ENCODE peak calls at places on chromosomes 7 and 10, in five cellular contexts. One of them, this sample, is unnamed.

GRCh38 chr10:47058961-47059391 is 147.7 kb downstream of the PTPN20 start:
- DNase-seq in OCI-LY7: no peak
- DNase-seq in skeletal muscle cell: no peak
- DNase-seq in upper lobe of right lung: no peak
- DNase-seq in CD4-positive, CD25-positive, alpha-beta regulatory T cell: no peak
- DNase-seq in this sample: no peak

GRCh38 chr7:116630932-116631449 is 41.0 kb upstream of the MET start:
- DNase-seq in OCI-LY7: no peak
- DNase-seq in skeletal muscle cell: peak; percentile 88
- DNase-seq in upper lobe of right lung: peak; percentile 79
- DNase-seq in CD4-positive, CD25-positive, alpha-beta regulatory T cell: no peak
- DNase-seq in this sample: no peak

GRCh38 chr7:24864214-24864817 is 107.1 kb upstream of the GSDME start:
- DNase-seq in OCI-LY7: no peak
- DNase-seq in CD4-positive, CD25-positive, alpha-beta regulatory T cell: no peak
- DNase-seq in skeletal muscle cell: no peak
- DNase-seq in upper lobe of right lung: no peak
- DNase-seq in this sample: no peak

GRCh38 chr10:75565286-75566251 is 134.1 kb downstream of the LRMDA start:
- DNase-seq in skeletal muscle cell: no peak
- DNase-seq in OCI-LY7: no peak
- DNase-seq in upper lobe of right lung: no peak
- DNase-seq in CD4-positive, CD25-positive, alpha-beta regulatory T cell: no peak
- DNase-seq in this sample: no peak

GRCh38 chr7:158285383-158285770 is 302.2 kb downstream of the PTPRN2 start:
- DNase-seq in OCI-LY7: no peak
- DNase-seq in upper lobe of right lung: peak; percentile 35
- DNase-seq in skeletal muscle cell: no peak
- DNase-seq in CD4-positive, CD25-positive, alpha-beta regulatory T cell: no peak
- DNase-seq in this sample: no peak

GRCh38 chr7:102289051-102289450 is 2.4 kb downstream of the SH2B2 start:
- DNase-seq in CD4-positive, CD25-positive, alpha-beta regulatory T cell: no peak
- DNase-seq in skeletal muscle cell: no peak
- DNase-seq in upper lobe of right lung: no peak
- DNase-seq in OCI-LY7: peak; percentile 80
- DNase-seq in this sample: no peak

GRCh38 chr7:31875424-31875823 is 188.4 kb downstream of the PPP1R17 start:
- DNase-seq in skeletal muscle cell: no peak
- DNase-seq in CD4-positive, CD25-positive, alpha-beta regulatory T cell: no peak
- DNase-seq in OCI-LY7: no peak
- DNase-seq in upper lobe of right lung: no peak
- DNase-seq in this sample: no peak

GRCh38 chr10:132158122-132158741 is 28.5 kb upstream of the DPYSL4 start:
- DNase-seq in upper lobe of right lung: no peak
- DNase-seq in CD4-positive, CD25-positive, alpha-beta regulatory T cell: peak; percentile 59
- DNase-seq in OCI-LY7: peak; percentile 81
- DNase-seq in skeletal muscle cell: no peak
- DNase-seq in this sample: peak; percentile 51

GRCh38 chr7:101676062-101676461 is 47.0 kb upstream of the MYL10 start:
- DNase-seq in OCI-LY7: no peak
- DNase-seq in upper lobe of right lung: no peak
- DNase-seq in CD4-positive, CD25-positive, alpha-beta regulatory T cell: no peak
- DNase-seq in skeletal muscle cell: no peak
- DNase-seq in this sample: no peak

GRCh38 chr10:99531026-99531695 is 1.6 kb upstream of the NKX2-3 start:
- DNase-seq in upper lobe of right lung: no peak
- DNase-seq in OCI-LY7: no peak
- DNase-seq in skeletal muscle cell: no peak
- DNase-seq in CD4-positive, CD25-positive, alpha-beta regulatory T cell: no peak
- DNase-seq in this sample: no peak

GRCh38 chr7:33196194-33196593 is 66.8 kb downstream of the BBS9 start:
- DNase-seq in CD4-positive, CD25-positive, alpha-beta regulatory T cell: no peak
- DNase-seq in OCI-LY7: no peak
- DNase-seq in skeletal muscle cell: peak; percentile 34
- DNase-seq in upper lobe of right lung: no peak
- DNase-seq in this sample: no peak

GRCh38 chr7:26305048-26305868 is 13.6 kb downstream of the SNX10 start:
- DNase-seq in CD4-positive, CD25-positive, alpha-beta regulatory T cell: no peak
- DNase-seq in OCI-LY7: peak; percentile 53
- DNase-seq in skeletal muscle cell: no peak
- DNase-seq in upper lobe of right lung: no peak
- DNase-seq in this sample: no peak

GRCh38 chr7:31002256-31002655 is 38.5 kb downstream of the GHRHR start:
- DNase-seq in skeletal muscle cell: no peak
- DNase-seq in CD4-positive, CD25-positive, alpha-beta regulatory T cell: no peak
- DNase-seq in upper lobe of right lung: no peak
- DNase-seq in OCI-LY7: no peak
- DNase-seq in this sample: no peak

GRCh38 chr10:49076319-49076718 is 39.0 kb downstream of the VSTM4 start:
- DNase-seq in OCI-LY7: no peak
- DNase-seq in upper lobe of right lung: no peak
- DNase-seq in CD4-positive, CD25-positive, alpha-beta regulatory T cell: no peak
- DNase-seq in skeletal muscle cell: no peak
- DNase-seq in this sample: no peak

GRCh38 chr7:149071641-149072437 is 18.7 kb downstream of the ZNF786 start:
- DNase-seq in upper lobe of right lung: no peak
- DNase-seq in CD4-positive, CD25-positive, alpha-beta regulatory T cell: peak; percentile 60
- DNase-seq in OCI-LY7: no peak
- DNase-seq in skeletal muscle cell: no peak
- DNase-seq in this sample: peak; percentile 75

GRCh38 chr10:44203535-44203934 is 181.4 kb downstream of the CXCL12 start:
- DNase-seq in CD4-positive, CD25-positive, alpha-beta regulatory T cell: no peak
- DNase-seq in skeletal muscle cell: no peak
- DNase-seq in upper lobe of right lung: no peak
- DNase-seq in OCI-LY7: no peak
- DNase-seq in this sample: no peak

GRCh38 chr10:132120734-132121510 is 55.2 kb downstream of the JAKMIP3 start:
- DNase-seq in upper lobe of right lung: no peak
- DNase-seq in OCI-LY7: no peak
- DNase-seq in CD4-positive, CD25-positive, alpha-beta regulatory T cell: no peak
- DNase-seq in skeletal muscle cell: no peak
- DNase-seq in this sample: no peak

GRCh38 chr10:97328646-97329453 is 5.7 kb downstream of the FRAT2 start:
- DNase-seq in skeletal muscle cell: no peak
- DNase-seq in OCI-LY7: no peak
- DNase-seq in CD4-positive, CD25-positive, alpha-beta regulatory T cell: no peak
- DNase-seq in upper lobe of right lung: no peak
- DNase-seq in this sample: no peak
- H3K4me3 ChIP-seq in skeletal muscle cell: no peak overlapping the region
- H3K4me3 ChIP-seq in OCI-LY7: no peak overlapping the region
- H3K4me3 ChIP-seq in CD4-positive, CD25-positive, alpha-beta regulatory T cell: no peak overlapping the region
- H3K4me3 ChIP-seq in upper lobe of right lung: no peak overlapping the region
- H3K4me3 ChIP-seq in this sample: no peak overlapping the region

DNA sequence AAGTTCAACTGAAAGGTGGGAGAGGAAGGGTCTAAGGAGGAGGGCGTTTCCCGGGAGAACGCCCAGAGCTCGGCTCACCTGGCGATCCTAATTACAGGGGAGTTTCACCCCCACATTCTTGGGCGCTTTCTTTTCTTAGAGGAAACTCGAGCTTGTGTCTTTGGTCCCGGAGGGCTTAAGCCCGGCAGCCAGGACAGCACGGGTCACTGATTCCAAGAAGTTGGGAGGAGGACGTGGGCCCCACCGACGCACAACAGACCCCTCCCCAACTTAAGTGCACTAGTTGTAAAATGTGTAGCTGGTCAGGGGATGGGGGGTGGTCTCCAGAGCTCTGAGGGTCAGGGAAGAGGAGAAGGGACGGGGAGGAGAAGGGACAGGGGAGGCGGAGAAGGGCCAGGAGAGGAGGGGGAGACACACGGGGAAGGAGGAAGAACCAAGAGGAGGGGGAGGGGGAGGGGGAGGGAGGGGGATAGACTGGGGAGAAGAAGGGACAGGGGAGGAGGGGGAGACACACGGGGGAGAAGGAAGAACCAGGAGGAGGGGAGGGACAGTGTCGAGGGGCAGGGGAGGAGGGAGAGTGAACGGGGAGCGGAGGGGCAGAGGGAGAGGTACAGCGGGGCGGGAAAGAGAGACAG is 870 bp downstream of the BAIAP2L1 start:
- DNase-seq in skeletal muscle cell: no peak
- DNase-seq in OCI-LY7: no peak
- DNase-seq in upper lobe of right lung: no peak
- DNase-seq in CD4-positive, CD25-positive, alpha-beta regulatory T cell: no peak
- DNase-seq in this sample: no peak
- H3K4me3 ChIP-seq in skeletal muscle cell: peak overlapping the region; percentile 54
- H3K4me3 ChIP-seq in OCI-LY7: no peak overlapping the region
- H3K4me3 ChIP-seq in upper lobe of right lung: peak overlapping the region; percentile 61
- H3K4me3 ChIP-seq in CD4-positive, CD25-positive, alpha-beta regulatory T cell: no peak overlapping the region
- H3K4me3 ChIP-seq in this sample: no peak overlapping the region

GRCh38 chr7:123417580-123417979 is 116.8 kb downstream of the IQUB start:
- DNase-seq in skeletal muscle cell: no peak
- DNase-seq in CD4-positive, CD25-positive, alpha-beta regulatory T cell: no peak
- DNase-seq in OCI-LY7: peak; percentile 8
- DNase-seq in upper lobe of right lung: no peak
- DNase-seq in this sample: no peak
- H3K4me3 ChIP-seq in skeletal muscle cell: no peak overlapping the region
- H3K4me3 ChIP-seq in CD4-positive, CD25-positive, alpha-beta regulatory T cell: no peak overlapping the region
- H3K4me3 ChIP-seq in OCI-LY7: no peak overlapping the region
- H3K4me3 ChIP-seq in upper lobe of right lung: no peak overlapping the region
- H3K4me3 ChIP-seq in this sample: no peak overlapping the region

DNA sequence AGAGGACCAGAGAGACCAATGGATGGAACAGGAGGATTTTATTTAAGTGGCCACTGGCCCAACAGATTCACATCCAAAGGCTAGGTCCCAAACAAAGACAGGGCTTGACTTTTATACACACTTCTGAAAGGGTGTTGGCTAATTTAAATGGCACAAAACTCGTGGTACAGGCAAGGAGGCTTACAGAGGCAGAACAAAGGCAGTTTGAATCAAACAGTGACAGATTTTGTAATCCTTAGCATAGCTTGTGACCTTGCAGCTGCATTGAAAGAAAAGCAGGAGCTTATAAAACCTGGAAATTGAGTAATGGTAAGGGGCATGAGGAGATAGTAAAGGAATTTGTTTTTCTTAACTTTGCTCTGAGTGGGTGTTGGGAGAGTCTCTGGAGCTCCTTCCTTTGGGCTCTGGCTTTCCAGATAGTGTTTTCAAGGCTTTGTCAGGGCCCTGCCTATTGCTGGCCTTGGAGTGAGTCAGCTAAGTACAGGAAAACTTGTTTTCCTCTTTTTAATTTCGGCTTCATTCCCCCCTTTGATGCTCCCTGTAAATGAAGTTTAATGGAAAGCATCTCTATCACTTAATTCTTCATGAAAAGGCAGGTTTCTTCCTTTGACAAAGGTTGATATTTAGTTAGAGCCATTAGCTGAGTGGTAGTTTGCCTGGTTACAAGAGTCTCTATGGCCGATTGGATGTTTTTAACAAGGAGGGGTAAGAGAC is 96.9 kb downstream of the TRIM24 start:
- DNase-seq in skeletal muscle cell: no peak
- DNase-seq in upper lobe of right lung: no peak
- DNase-seq in OCI-LY7: peak; percentile 11
- DNase-seq in CD4-positive, CD25-positive, alpha-beta regulatory T cell: no peak
- DNase-seq in this sample: no peak
- H3K4me3 ChIP-seq in skeletal muscle cell: no peak overlapping the region
- H3K4me3 ChIP-seq in upper lobe of right lung: no peak overlapping the region
- H3K4me3 ChIP-seq in OCI-LY7: no peak overlapping the region
- H3K4me3 ChIP-seq in CD4-positive, CD25-positive, alpha-beta regulatory T cell: no peak overlapping the region
- H3K4me3 ChIP-seq in this sample: no peak overlapping the region

GRCh38 chr10:97774811-97775294 is 3.1 kb upstream of the SFRP5 start:
- DNase-seq in skeletal muscle cell: no peak
- DNase-seq in OCI-LY7: no peak
- DNase-seq in CD4-positive, CD25-positive, alpha-beta regulatory T cell: no peak
- DNase-seq in upper lobe of right lung: no peak
- DNase-seq in this sample: no peak

GRCh38 chr10:97773096-97773495 is 1.3 kb upstream of the SFRP5 start:
- DNase-seq in OCI-LY7: no peak
- DNase-seq in CD4-positive, CD25-positive, alpha-beta regulatory T cell: no peak
- DNase-seq in upper lobe of right lung: no peak
- DNase-seq in skeletal muscle cell: no peak
- DNase-seq in this sample: no peak

GRCh38 chr10:97770265-97770664 is 1.5 kb downstream of the SFRP5 start:
- DNase-seq in upper lobe of right lung: no peak
- DNase-seq in skeletal muscle cell: no peak
- DNase-seq in CD4-positive, CD25-positive, alpha-beta regulatory T cell: no peak
- DNase-seq in OCI-LY7: no peak
- DNase-seq in this sample: no peak

GRCh38 chr10:97771055-97771811 is 566 bp downstream of the SFRP5 start:
- DNase-seq in skeletal muscle cell: no peak
- DNase-seq in upper lobe of right lung: no peak
- DNase-seq in CD4-positive, CD25-positive, alpha-beta regulatory T cell: no peak
- DNase-seq in OCI-LY7: no peak
- DNase-seq in this sample: no peak

DNA sequence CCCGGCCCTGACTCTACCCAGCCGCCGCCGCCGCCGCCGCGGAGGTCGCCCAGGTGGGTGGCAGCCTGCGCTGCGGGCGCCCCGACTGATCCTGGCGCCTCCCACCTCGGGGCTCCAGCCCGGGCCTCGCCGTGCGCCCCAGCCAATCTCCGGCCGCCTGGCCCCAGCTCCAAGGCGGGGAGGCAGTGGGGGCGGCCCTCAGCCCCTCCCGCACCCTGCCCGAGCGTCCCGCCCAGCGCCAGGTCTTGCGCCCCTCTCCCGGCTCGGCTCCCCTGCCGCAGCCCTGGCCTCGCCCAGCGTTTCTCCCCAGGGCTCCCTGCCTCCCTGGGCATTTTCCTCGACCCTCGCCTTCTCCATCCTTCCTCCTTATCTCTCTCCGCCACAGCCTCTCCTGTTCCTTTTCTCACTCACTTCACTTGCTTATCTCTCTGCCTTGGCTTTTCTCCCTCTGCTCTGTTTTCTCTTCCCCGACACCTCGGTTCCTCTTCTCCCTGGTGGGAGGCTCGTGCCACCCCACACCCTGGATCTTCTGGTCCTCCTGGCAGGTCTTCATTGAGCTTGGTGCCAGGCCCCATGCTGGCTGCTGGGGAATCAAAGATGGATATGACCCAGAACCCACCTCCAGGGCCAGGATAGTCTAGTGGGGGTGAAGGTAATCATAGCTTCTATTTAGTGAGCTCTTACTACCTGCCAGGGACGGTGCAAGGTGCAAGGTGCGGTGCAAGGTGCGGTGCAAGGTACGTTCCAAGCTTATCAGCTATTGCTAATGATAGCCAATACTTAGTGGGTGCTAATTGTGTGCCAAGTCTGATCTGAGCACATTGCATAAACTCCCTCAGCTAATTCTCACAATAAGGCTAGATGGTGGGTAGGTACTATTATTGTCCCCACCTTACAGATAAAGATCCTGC is at the start of gene SFRP5:
- DNase-seq in OCI-LY7: no peak
- DNase-seq in skeletal muscle cell: no peak
- DNase-seq in CD4-positive, CD25-positive, alpha-beta regulatory T cell: no peak
- DNase-seq in upper lobe of right lung: no peak
- DNase-seq in this sample: no peak
- H3K4me3 ChIP-seq in OCI-LY7: no peak within 1 kb of the TSS
- H3K4me3 ChIP-seq in skeletal muscle cell: peak within 1 kb of the TSS; percentile 46
- H3K4me3 ChIP-seq in CD4-positive, CD25-positive, alpha-beta regulatory T cell: no peak within 1 kb of the TSS
- H3K4me3 ChIP-seq in upper lobe of right lung: peak within 1 kb of the TSS; percentile 10
- H3K4me3 ChIP-seq in this sample: no peak within 1 kb of the TSS

DNA sequence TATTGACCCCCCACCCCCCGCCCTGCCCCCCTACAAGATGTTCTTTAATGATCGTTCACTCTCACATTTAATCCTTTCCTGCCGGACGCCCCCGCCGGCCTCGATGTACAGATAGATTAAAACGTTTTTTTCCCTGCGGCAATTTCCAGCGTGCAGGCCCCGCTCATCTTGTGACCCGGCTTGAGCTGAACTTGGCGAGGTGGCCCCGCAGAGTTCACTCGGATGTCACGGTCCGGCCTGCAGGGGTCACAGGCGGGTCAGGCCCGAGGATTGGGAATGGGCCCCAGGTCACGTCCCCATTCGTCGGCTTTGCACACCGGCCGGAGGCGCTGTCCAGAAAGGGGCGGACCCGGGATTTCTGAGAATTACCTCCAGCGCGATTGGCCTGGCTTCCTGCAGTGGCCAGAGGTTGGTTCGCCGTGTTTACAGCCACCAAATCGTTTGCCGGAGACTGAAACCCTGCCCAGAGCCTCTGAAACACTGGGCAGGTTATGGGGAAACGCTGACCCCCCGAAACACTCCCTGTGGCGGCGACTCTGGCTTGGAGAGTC is 1.9 kb upstream of the CYP26A1 start:
- DNase-seq in OCI-LY7: no peak
- DNase-seq in CD4-positive, CD25-positive, alpha-beta regulatory T cell: no peak
- DNase-seq in skeletal muscle cell: no peak
- DNase-seq in upper lobe of right lung: peak; percentile 71
- DNase-seq in this sample: no peak
- H3K4me3 ChIP-seq in OCI-LY7: no peak overlapping the region
- H3K4me3 ChIP-seq in CD4-positive, CD25-positive, alpha-beta regulatory T cell: no peak overlapping the region
- H3K4me3 ChIP-seq in skeletal muscle cell: peak overlapping the region; percentile 7
- H3K4me3 ChIP-seq in upper lobe of right lung: peak overlapping the region; percentile 45
- H3K4me3 ChIP-seq in this sample: no peak overlapping the region

This sample was measured in Jurkat, Clone E6-1.